ENCODE peak calls at places on chromosomes 6 and 20, in eight cellular contexts. S is HL-60, J is GM12865, D is lung, O is neural progenitor cell, H is ovary, U is heart right ventricle, B is dorsolateral prefrontal cortex. X is an unnamed sample.

GRCh38 chr6:150712502-150713252 is 113.0 kb downstream of the PLEKHG1 start:
- DNase-seq in H (no peak), U (no peak), D (no peak), J (no peak), B (no peak), S (no peak), O (no peak), X (no peak)

GRCh38 chr20:16639027-16639941 is 66.0 kb upstream of the KIF16B start:
- DNase-seq in H (no peak), D (no peak), O (no peak), B (no peak), S (no peak), U (no peak), J (no peak), X (no peak)

GRCh38 chr6:167736486-167737204 is 90.1 kb upstream of the AFDN start:
- DNase-seq in D (no peak), O (no peak), S (no peak), H (no peak), J (no peak), U (no peak), B (no peak), X (no peak)

GRCh38 chr6:133396225-133396624 is 155.1 kb downstream of the EYA4 start:
- DNase-seq in S (no peak), J (no peak), D (no peak), H (no peak), O (no peak), B (no peak), U (no peak), X (no peak)

GRCh38 chr6:163164175-163164900 is 250.2 kb upstream of the QKI start:
- DNase-seq in U (no peak), J (no peak), O (no peak), D (peak), S (no peak), B (no peak), H (no peak), X (no peak)

GRCh38 chr20:34222208-34222607 is 19.0 kb upstream of the ASIP start:
- DNase-seq in H (no peak), D (no peak), U (no peak), B (no peak), J (peak), S (peak), O (no peak), X (no peak)

GRCh38 chr20:11260611-11261010 is 586.8 kb upstream of the JAG1 start:
- DNase-seq in H (no peak), S (no peak), B (no peak), D (no peak), J (no peak), O (no peak), U (no peak), X (no peak)

GRCh38 chr6:139249387-139249786 is 42.4 kb downstream of the TXLNB start:
- DNase-seq in D (no peak), B (no peak), H (no peak), J (peak), S (no peak), O (no peak), U (no peak), X (no peak)

GRCh38 chr20:23114018-23114417 is 27.9 kb upstream of the CD93 start:
- DNase-seq in J (no peak), B (no peak), U (peak), H (peak), S (peak), D (no peak), O (no peak), X (peak)

GRCh38 chr20:26216025-26216424 is 519.4 kb upstream of the ZNF337 start:
- DNase-seq in U (no peak), J (no peak), D (no peak), O (no peak), B (no peak), H (no peak), S (no peak), X (no peak)

GRCh38 chr20:2084703-2085102 is 16.9 kb upstream of the STK35 start:
- DNase-seq in J (no peak), O (no peak), D (no peak), H (no peak), U (no peak), B (no peak), S (peak), X (no peak)

GRCh38 chr20:54535045-54535444 is 59.7 kb downstream of the DOK5 start:
- DNase-seq in H (no peak), O (no peak), U (no peak), B (no peak), J (no peak), D (no peak), S (peak), X (no peak)

GRCh38 chr6:151324079-151324825 is 67.1 kb downstream of the ZBTB2 start:
- DNase-seq in B (peak), H (peak), D (peak), J (peak), S (peak), O (peak), U (peak), X (peak)

GRCh38 chr6:127343753-127344659 is 597 bp upstream of the ECHDC1 start:
- DNase-seq in S (no peak), H (no peak), U (no peak), O (peak), B (no peak), J (peak), D (no peak), X (no peak)

GRCh38 chr20:39878321-39878720 is 810.7 kb downstream of the MAFB start:
- DNase-seq in O (no peak), H (no peak), U (no peak), J (no peak), B (no peak), D (no peak), S (no peak), X (no peak)

GRCh38 chr6:154638369-154638768 is 94.8 kb upstream of the SCAF8 start:
- DNase-seq in J (no peak), H (no peak), B (no peak), O (no peak), S (no peak), U (no peak), D (no peak), X (no peak)

GRCh38 chr20:32797160-32797468 is 22.6 kb upstream of the MAPRE1 start:
- DNase-seq in J (no peak), D (no peak), S (no peak), O (no peak), U (no peak), H (no peak), B (no peak), X (no peak)

GRCh38 chr6:122651031-122651430 is 40.8 kb downstream of the PKIB start:
- DNase-seq in S (no peak), O (no peak), B (no peak), J (no peak), D (no peak), H (no peak), U (no peak), X (no peak)

GRCh38 chr6:155521719-155522118 is 66.1 kb upstream of the NOX3 start:
- DNase-seq in J (no peak), U (no peak), B (no peak), S (no peak), H (no peak), O (no peak), D (no peak), X (no peak)

GRCh38 chr20:51811514-51811913 is 9.2 kb upstream of the SALL4 start:
- DNase-seq in S (no peak), H (no peak), O (peak), D (no peak), J (no peak), U (no peak), B (no peak), X (no peak)
- H3K4me3 ChIP-seq in S (no peak), H (no peak), O (no peak), D (no peak), J (no peak), U (no peak), B (no peak), X (no peak)

DNA sequence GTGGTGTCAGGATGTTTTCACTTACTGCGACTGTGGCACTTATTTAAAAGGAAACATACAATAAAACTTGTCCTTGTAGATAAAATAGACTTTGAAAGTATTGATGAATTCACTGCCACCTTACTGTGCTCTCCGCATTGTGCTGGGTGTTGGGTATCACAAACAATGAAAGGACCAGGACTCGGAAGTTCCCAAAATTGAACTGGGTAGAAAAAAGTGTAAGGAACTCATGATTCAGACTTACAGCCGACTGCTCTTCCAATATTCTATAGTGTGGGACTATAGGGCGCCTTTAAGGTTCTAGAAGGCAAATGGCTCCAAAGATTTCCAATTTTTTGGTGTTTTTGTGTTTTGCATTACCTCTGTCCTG is 32.0 kb upstream of the ID4 start:
- DNase-seq in D (no peak), J (no peak), B (no peak), O (peak), U (no peak), S (no peak), H (no peak), X (no peak)
- TF ChIP-seq CTCF in D (no peak), J (no peak), B (no peak), O (no peak), U (no peak), S (no peak), H (no peak), X (no peak)

DNA sequence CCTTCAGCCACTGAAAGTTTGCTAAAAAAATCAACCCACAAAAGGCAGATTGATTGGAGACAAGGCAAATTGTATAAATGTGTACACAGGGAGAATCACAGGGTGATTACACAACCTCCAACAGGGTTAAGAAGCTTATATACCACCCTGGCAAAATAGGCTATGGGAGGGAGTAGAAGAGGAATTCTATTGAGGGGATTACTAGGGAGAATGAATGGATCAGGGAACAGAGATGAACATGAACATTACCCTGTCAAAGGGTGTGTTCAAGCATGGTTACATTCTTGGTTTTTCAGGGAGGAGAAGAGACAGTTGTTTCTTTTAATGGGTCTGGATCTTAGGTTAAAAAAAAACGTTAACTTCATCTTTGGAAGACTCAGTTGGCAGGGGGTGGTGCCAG is 5.1 kb upstream of the MRS2 start:
- DNase-seq in B (no peak), O (peak), S (no peak), H (no peak), U (no peak), D (no peak), J (no peak), X (no peak)
- H3K4me3 ChIP-seq in B (no peak), O (no peak), S (no peak), H (no peak), U (no peak), D (no peak), J (no peak), X (no peak)

GRCh38 chr6:84774174-84775158 is 10.1 kb upstream of the TBX18 start:
- DNase-seq in O (peak), H (peak), U (peak), D (no peak), S (peak), B (no peak), J (no peak), X (peak)
- TF ChIP-seq CTCF in O (peak), H (no peak), U (peak), D (no peak), S (peak), B (peak), J (peak), X (peak)

DNA sequence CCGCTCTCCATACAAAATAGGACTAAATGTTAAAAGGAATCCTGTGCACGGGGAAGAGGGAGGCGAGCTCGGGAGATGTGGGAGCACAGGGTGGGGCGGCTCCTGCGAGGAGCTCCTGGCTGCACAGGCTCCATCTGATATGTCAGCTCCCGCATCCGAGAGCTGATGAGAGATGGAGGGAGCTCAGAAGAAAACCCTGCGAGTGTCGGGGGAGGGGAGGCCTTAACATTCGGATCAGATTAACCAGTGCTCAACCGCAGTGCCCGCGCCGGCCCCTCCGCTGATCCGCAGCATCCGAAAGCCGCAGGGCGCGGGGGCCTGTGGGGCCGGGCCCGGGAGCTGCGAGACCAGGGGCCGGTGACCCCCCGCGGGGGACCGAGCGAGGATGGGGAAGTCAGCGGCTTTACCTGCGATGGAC is 571 bp downstream of the ELOVL4 start:
- DNase-seq in S (no peak), U (no peak), J (no peak), D (no peak), O (peak), H (no peak), B (peak), X (peak)
- H3K4me3 ChIP-seq in S (peak), U (peak), J (peak), D (peak), O (peak), H (peak), B (peak), X (peak)

GRCh38 chr6:24428615-24429014 is 25.9 kb downstream of the MRS2 start:
- DNase-seq in J (no peak), S (no peak), O (no peak), D (no peak), U (no peak), H (no peak), B (no peak), X (no peak)
- TF ChIP-seq CTCF in J (no peak), S (no peak), O (no peak), D (no peak), U (no peak), H (no peak), B (no peak), X (no peak)